ENCODE peak calls at places on chromosomes 4 and X, in four cellular contexts. One of them, this sample, is unnamed.

GRCh38 chr4:100823066-100823992 is 305.5 kb upstream of the EMCN start:
- DNase-seq in RKO: peak
- DNase-seq in activated naive CD4-positive, alpha-beta T cell: no peak
- DNase-seq in small intestine: no peak
- DNase-seq in this sample: peak

GRCh38 chrX:45850197-45850774 is 649.6 kb upstream of the DIPK2B start:
- DNase-seq in RKO: peak
- DNase-seq in activated naive CD4-positive, alpha-beta T cell: peak
- DNase-seq in small intestine: peak
- DNase-seq in this sample: no peak

GRCh38 chrX:51461053-51462050 is 35.0 kb downstream of the NUDT11 start:
- DNase-seq in RKO: peak
- DNase-seq in small intestine: peak
- DNase-seq in activated naive CD4-positive, alpha-beta T cell: no peak
- DNase-seq in this sample: peak

GRCh38 chr4:127685292-127685691 is 44.9 kb upstream of the SLC25A31 start:
- DNase-seq in RKO: no peak
- DNase-seq in activated naive CD4-positive, alpha-beta T cell: no peak
- DNase-seq in small intestine: no peak
- DNase-seq in this sample: peak

GRCh38 chrX:138411048-138411447 is 300.5 kb downstream of the FGF13 start:
- DNase-seq in RKO: no peak
- DNase-seq in small intestine: no peak
- DNase-seq in activated naive CD4-positive, alpha-beta T cell: no peak
- DNase-seq in this sample: no peak

GRCh38 chr4:153792007-153792892 is 3.4 kb upstream of the SFRP2 start:
- DNase-seq in RKO: no peak
- DNase-seq in activated naive CD4-positive, alpha-beta T cell: peak
- DNase-seq in small intestine: peak
- DNase-seq in this sample: no peak

GRCh38 chrX:136814847-136815634 is 34.3 kb upstream of the ARHGEF6 start:
- DNase-seq in small intestine: no peak
- DNase-seq in RKO: no peak
- DNase-seq in activated naive CD4-positive, alpha-beta T cell: no peak
- DNase-seq in this sample: peak

GRCh38 chrX:88072339-88073030 is 554.9 kb downstream of the KLHL4 start:
- DNase-seq in small intestine: no peak
- DNase-seq in activated naive CD4-positive, alpha-beta T cell: no peak
- DNase-seq in RKO: no peak
- DNase-seq in this sample: no peak

This sample was measured in HepG2.